ENCODE peak calls at places on chromosomes 16 and 17, in six cellular contexts. One of them, this sample, is unnamed.

GRCh38 chr17:37094391-37094790 is 145.6 kb downstream of the AATF start:
- DNase-seq in ovary: no peak
- DNase-seq in coronary artery: no peak
- DNase-seq in activated naive CD8-positive, alpha-beta T cell treated with anti-CD3 and anti-CD28 coated beads, Interleukin-2, amount 10 ng/mL, durations not matched to agents 7 days and 5 days: no peak
- DNase-seq in AG04450: no peak
- DNase-seq in Right ventricle myocardium superior: no peak
- DNase-seq in this sample: no peak

GRCh38 chr17:61403846-61404701 is 4.4 kb downstream of the TBX2 start:
- DNase-seq in AG04450: no peak
- DNase-seq in ovary: peak
- DNase-seq in Right ventricle myocardium superior: peak
- DNase-seq in coronary artery: no peak
- DNase-seq in activated naive CD8-positive, alpha-beta T cell treated with anti-CD3 and anti-CD28 coated beads, Interleukin-2, amount 10 ng/mL, durations not matched to agents 7 days and 5 days: no peak
- DNase-seq in this sample: no peak

GRCh38 chr16:28166394-28167208 is 45.2 kb downstream of the XPO6 start:
- DNase-seq in coronary artery: no peak
- DNase-seq in activated naive CD8-positive, alpha-beta T cell treated with anti-CD3 and anti-CD28 coated beads, Interleukin-2, amount 10 ng/mL, durations not matched to agents 7 days and 5 days: no peak
- DNase-seq in AG04450: no peak
- DNase-seq in ovary: no peak
- DNase-seq in Right ventricle myocardium superior: no peak
- DNase-seq in this sample: no peak

GRCh38 chr16:3655030-3655790 is 719 bp downstream of the DNASE1 start:
- DNase-seq in ovary: no peak
- DNase-seq in coronary artery: peak
- DNase-seq in activated naive CD8-positive, alpha-beta T cell treated with anti-CD3 and anti-CD28 coated beads, Interleukin-2, amount 10 ng/mL, durations not matched to agents 7 days and 5 days: no peak
- DNase-seq in Right ventricle myocardium superior: peak
- DNase-seq in AG04450: no peak
- DNase-seq in this sample: no peak

GRCh38 chr16:15900901-15901465 is 12.6 kb upstream of the CEP20 start:
- DNase-seq in AG04450: no peak
- DNase-seq in Right ventricle myocardium superior: no peak
- DNase-seq in activated naive CD8-positive, alpha-beta T cell treated with anti-CD3 and anti-CD28 coated beads, Interleukin-2, amount 10 ng/mL, durations not matched to agents 7 days and 5 days: no peak
- DNase-seq in ovary: no peak
- DNase-seq in coronary artery: no peak
- DNase-seq in this sample: no peak

GRCh38 chr16:84209989-84210388 is 19.0 kb downstream of the ADAD2 start:
- DNase-seq in activated naive CD8-positive, alpha-beta T cell treated with anti-CD3 and anti-CD28 coated beads, Interleukin-2, amount 10 ng/mL, durations not matched to agents 7 days and 5 days: no peak
- DNase-seq in ovary: no peak
- DNase-seq in AG04450: no peak
- DNase-seq in coronary artery: no peak
- DNase-seq in Right ventricle myocardium superior: no peak
- DNase-seq in this sample: no peak

GRCh38 chr17:83195330-83196087 is 116.1 kb downstream of the METRNL start:
- DNase-seq in ovary: no peak
- DNase-seq in AG04450: no peak
- DNase-seq in activated naive CD8-positive, alpha-beta T cell treated with anti-CD3 and anti-CD28 coated beads, Interleukin-2, amount 10 ng/mL, durations not matched to agents 7 days and 5 days: no peak
- DNase-seq in coronary artery: peak
- DNase-seq in Right ventricle myocardium superior: peak
- DNase-seq in this sample: no peak

GRCh38 chr16:11014159-11014558 is 69.8 kb downstream of the CLEC16A start:
- DNase-seq in ovary: no peak
- DNase-seq in activated naive CD8-positive, alpha-beta T cell treated with anti-CD3 and anti-CD28 coated beads, Interleukin-2, amount 10 ng/mL, durations not matched to agents 7 days and 5 days: no peak
- DNase-seq in coronary artery: no peak
- DNase-seq in AG04450: peak
- DNase-seq in Right ventricle myocardium superior: no peak
- DNase-seq in this sample: no peak

GRCh38 chr17:49194297-49194607 is 16.1 kb downstream of the GNGT2 start:
- DNase-seq in Right ventricle myocardium superior: no peak
- DNase-seq in ovary: no peak
- DNase-seq in activated naive CD8-positive, alpha-beta T cell treated with anti-CD3 and anti-CD28 coated beads, Interleukin-2, amount 10 ng/mL, durations not matched to agents 7 days and 5 days: no peak
- DNase-seq in AG04450: no peak
- DNase-seq in coronary artery: no peak
- DNase-seq in this sample: no peak

GRCh38 chr16:56161658-56162057 is 29.6 kb upstream of the GNAO1 start:
- DNase-seq in coronary artery: no peak
- DNase-seq in activated naive CD8-positive, alpha-beta T cell treated with anti-CD3 and anti-CD28 coated beads, Interleukin-2, amount 10 ng/mL, durations not matched to agents 7 days and 5 days: no peak
- DNase-seq in Right ventricle myocardium superior: no peak
- DNase-seq in AG04450: no peak
- DNase-seq in ovary: no peak
- DNase-seq in this sample: no peak

GRCh38 chr17:41657936-41658335 is 30.7 kb upstream of the EIF1 start:
- DNase-seq in activated naive CD8-positive, alpha-beta T cell treated with anti-CD3 and anti-CD28 coated beads, Interleukin-2, amount 10 ng/mL, durations not matched to agents 7 days and 5 days: no peak
- DNase-seq in coronary artery: peak
- DNase-seq in AG04450: no peak
- DNase-seq in ovary: no peak
- DNase-seq in Right ventricle myocardium superior: peak
- DNase-seq in this sample: no peak

GRCh38 chr17:60354223-60354622 is 37.7 kb downstream of the USP32 start:
- DNase-seq in activated naive CD8-positive, alpha-beta T cell treated with anti-CD3 and anti-CD28 coated beads, Interleukin-2, amount 10 ng/mL, durations not matched to agents 7 days and 5 days: no peak
- DNase-seq in coronary artery: no peak
- DNase-seq in ovary: no peak
- DNase-seq in Right ventricle myocardium superior: no peak
- DNase-seq in AG04450: peak
- DNase-seq in this sample: no peak

GRCh38 chr16:50209548-50210265 is 56.6 kb downstream of the TENT4B start:
- DNase-seq in activated naive CD8-positive, alpha-beta T cell treated with anti-CD3 and anti-CD28 coated beads, Interleukin-2, amount 10 ng/mL, durations not matched to agents 7 days and 5 days: no peak
- DNase-seq in Right ventricle myocardium superior: no peak
- DNase-seq in coronary artery: no peak
- DNase-seq in ovary: no peak
- DNase-seq in AG04450: no peak
- DNase-seq in this sample: no peak

GRCh38 chr17:27430882-27431491 is 25.3 kb upstream of the KSR1 start:
- DNase-seq in AG04450: no peak
- DNase-seq in Right ventricle myocardium superior: peak
- DNase-seq in activated naive CD8-positive, alpha-beta T cell treated with anti-CD3 and anti-CD28 coated beads, Interleukin-2, amount 10 ng/mL, durations not matched to agents 7 days and 5 days: no peak
- DNase-seq in coronary artery: no peak
- DNase-seq in ovary: no peak
- DNase-seq in this sample: no peak

GRCh38 chr17:41367426-41368075 is 2.1 kb downstream of the KRT33B start:
- DNase-seq in AG04450: no peak
- DNase-seq in activated naive CD8-positive, alpha-beta T cell treated with anti-CD3 and anti-CD28 coated beads, Interleukin-2, amount 10 ng/mL, durations not matched to agents 7 days and 5 days: no peak
- DNase-seq in coronary artery: no peak
- DNase-seq in Right ventricle myocardium superior: no peak
- DNase-seq in ovary: no peak
- DNase-seq in this sample: no peak

GRCh38 chr17:17493249-17493985 is 2.8 kb downstream of the RASD1 start:
- DNase-seq in ovary: no peak
- DNase-seq in activated naive CD8-positive, alpha-beta T cell treated with anti-CD3 and anti-CD28 coated beads, Interleukin-2, amount 10 ng/mL, durations not matched to agents 7 days and 5 days: peak
- DNase-seq in AG04450: no peak
- DNase-seq in coronary artery: no peak
- DNase-seq in Right ventricle myocardium superior: peak
- DNase-seq in this sample: no peak

GRCh38 chr17:8991514-8992285 is 26.2 kb upstream of the PIK3R5 start:
- DNase-seq in AG04450: peak
- DNase-seq in ovary: no peak
- DNase-seq in coronary artery: no peak
- DNase-seq in Right ventricle myocardium superior: no peak
- DNase-seq in activated naive CD8-positive, alpha-beta T cell treated with anti-CD3 and anti-CD28 coated beads, Interleukin-2, amount 10 ng/mL, durations not matched to agents 7 days and 5 days: peak
- DNase-seq in this sample: no peak

GRCh38 chr17:36939059-36939943 is 2.0 kb downstream of the LHX1 start:
- DNase-seq in Right ventricle myocardium superior: no peak
- DNase-seq in ovary: no peak
- DNase-seq in activated naive CD8-positive, alpha-beta T cell treated with anti-CD3 and anti-CD28 coated beads, Interleukin-2, amount 10 ng/mL, durations not matched to agents 7 days and 5 days: peak
- DNase-seq in coronary artery: no peak
- DNase-seq in AG04450: no peak
- DNase-seq in this sample: no peak

GRCh38 chr16:57023541-57024249 is 34.3 kb downstream of the NLRC5 start:
- DNase-seq in Right ventricle myocardium superior: no peak
- DNase-seq in AG04450: no peak
- DNase-seq in ovary: no peak
- DNase-seq in activated naive CD8-positive, alpha-beta T cell treated with anti-CD3 and anti-CD28 coated beads, Interleukin-2, amount 10 ng/mL, durations not matched to agents 7 days and 5 days: peak
- DNase-seq in coronary artery: no peak
- DNase-seq in this sample: no peak

GRCh38 chr17:6498798-6499540 is 54.7 kb downstream of the PIMREG start:
- DNase-seq in Right ventricle myocardium superior: no peak
- DNase-seq in ovary: peak
- DNase-seq in coronary artery: peak
- DNase-seq in activated naive CD8-positive, alpha-beta T cell treated with anti-CD3 and anti-CD28 coated beads, Interleukin-2, amount 10 ng/mL, durations not matched to agents 7 days and 5 days: no peak
- DNase-seq in AG04450: no peak
- DNase-seq in this sample: no peak

GRCh38 chr16:73058221-73058615 is 10.3 kb upstream of the ZFHX3 start:
- DNase-seq in activated naive CD8-positive, alpha-beta T cell treated with anti-CD3 and anti-CD28 coated beads, Interleukin-2, amount 10 ng/mL, durations not matched to agents 7 days and 5 days: peak
- DNase-seq in ovary: peak
- DNase-seq in AG04450: no peak
- DNase-seq in coronary artery: no peak
- DNase-seq in Right ventricle myocardium superior: peak
- DNase-seq in this sample: peak

GRCh38 chr16:88478115-88478514 is 25.0 kb downstream of the ZFPM1 start:
- DNase-seq in activated naive CD8-positive, alpha-beta T cell treated with anti-CD3 and anti-CD28 coated beads, Interleukin-2, amount 10 ng/mL, durations not matched to agents 7 days and 5 days: peak
- DNase-seq in coronary artery: no peak
- DNase-seq in AG04450: no peak
- DNase-seq in ovary: no peak
- DNase-seq in Right ventricle myocardium superior: no peak
- DNase-seq in this sample: peak

GRCh38 chr17:4710693-4711634 is 532 bp downstream of the ARRB2 start:
- DNase-seq in AG04450: no peak
- DNase-seq in coronary artery: no peak
- DNase-seq in activated naive CD8-positive, alpha-beta T cell treated with anti-CD3 and anti-CD28 coated beads, Interleukin-2, amount 10 ng/mL, durations not matched to agents 7 days and 5 days: peak
- DNase-seq in Right ventricle myocardium superior: no peak
- DNase-seq in ovary: no peak
- DNase-seq in this sample: peak

GRCh38 chr17:48954300-48954755 is 9.7 kb upstream of the SNF8 start:
- DNase-seq in Right ventricle myocardium superior: no peak
- DNase-seq in AG04450: no peak
- DNase-seq in coronary artery: no peak
- DNase-seq in activated naive CD8-positive, alpha-beta T cell treated with anti-CD3 and anti-CD28 coated beads, Interleukin-2, amount 10 ng/mL, durations not matched to agents 7 days and 5 days: no peak
- DNase-seq in ovary: no peak
- DNase-seq in this sample: no peak

GRCh38 chr16:23949630-23950290 is 114.0 kb downstream of the PRKCB start:
- DNase-seq in AG04450: no peak
- DNase-seq in ovary: no peak
- DNase-seq in coronary artery: peak
- DNase-seq in Right ventricle myocardium superior: peak
- DNase-seq in activated naive CD8-positive, alpha-beta T cell treated with anti-CD3 and anti-CD28 coated beads, Interleukin-2, amount 10 ng/mL, durations not matched to agents 7 days and 5 days: peak
- DNase-seq in this sample: peak